ENCODE peak calls at places on chromosomes 1 and 21, in five cellular contexts. G, Y, E, T and I are unnamed samples.

GRCh38 chr1:17551755-17552234 is 12.3 kb downstream of the ARHGEF10L start:
- DNase-seq in G (no peak), Y (peak), E (no peak), T (no peak), I (no peak)

GRCh38 chr1:9239622-9240401 is 5.2 kb downstream of the H6PD start:
- DNase-seq in G (peak), Y (no peak), E (peak), T (no peak), I (no peak)

GRCh38 chr1:66270122-66270812 is 263.7 kb upstream of the SGIP1 start:
- DNase-seq in G (no peak), Y (no peak), E (no peak), T (no peak), I (no peak)

GRCh38 chr1:6141601-6142000 is 38.5 kb downstream of the CHD5 start:
- DNase-seq in G (no peak), Y (peak), E (peak), T (no peak), I (no peak)

GRCh38 chr1:34060331-34060730 is 104.7 kb downstream of the CSMD2 start:
- DNase-seq in G (no peak), Y (no peak), E (no peak), T (no peak), I (no peak)

GRCh38 chr1:243483084-243483845 is 227.4 kb downstream of the SDCCAG8 start:
- DNase-seq in G (no peak), Y (no peak), E (no peak), T (no peak), I (no peak)

GRCh38 chr21:37939251-37939650 is 23.0 kb upstream of the KCNJ6 start:
- DNase-seq in G (no peak), Y (no peak), E (no peak), T (no peak), I (no peak)

GRCh38 chr1:21042920-21043605 is 133.6 kb downstream of the EIF4G3 start:
- DNase-seq in G (no peak), Y (no peak), E (no peak), T (no peak), I (no peak)

GRCh38 chr1:193786996-193787546 is 600.7 kb upstream of the B3GALT2 start:
- DNase-seq in G (no peak), Y (no peak), E (no peak), T (no peak), I (no peak)

GRCh38 chr1:218705911-218706893 is 361.1 kb downstream of the TGFB2 start:
- DNase-seq in G (no peak), Y (no peak), E (no peak), T (no peak), I (no peak)

GRCh38 chr21:31753949-31754348 is 22.0 kb upstream of the SCAF4 start:
- DNase-seq in G (no peak), Y (no peak), E (no peak), T (no peak), I (no peak)

GRCh38 chr1:202160377-202160940 is at the start of gene PTPN7:
- DNase-seq in G (peak), Y (no peak), E (peak), T (no peak), I (no peak)

GRCh38 chr1:178532392-178532791 is 19.5 kb downstream of the TEX35 start:
- DNase-seq in G (peak), Y (peak), E (peak), T (peak), I (no peak)

GRCh38 chr1:59232209-59232608 is 64.7 kb upstream of the FGGY start:
- DNase-seq in G (no peak), Y (peak), E (no peak), T (no peak), I (peak)

GRCh38 chr21:30439975-30440374 is at the start of gene KRTAP15-1:
- DNase-seq in G (no peak), Y (no peak), E (no peak), T (no peak), I (no peak)

GRCh38 chr1:235930543-235930942 is 63.8 kb upstream of the LYST start:
- DNase-seq in G (no peak), Y (no peak), E (no peak), T (no peak), I (no peak)

GRCh38 chr1:11804666-11805453 is 904 bp downstream of the MTHFR start:
- DNase-seq in G (peak), Y (peak), E (peak), T (no peak), I (peak)

GRCh38 chr21:42734323-42734971 is 81.0 kb downstream of the PDE9A start:
- DNase-seq in G (no peak), Y (no peak), E (peak), T (no peak), I (no peak)

GRCh38 chr21:36504067-36505058 is 24.4 kb upstream of the CLDN14 start:
- DNase-seq in G (peak), Y (peak), E (peak), T (peak), I (peak)

GRCh38 chr1:247156787-247157232 is 15.0 kb downstream of the ZNF124 start:
- DNase-seq in G (no peak), Y (no peak), E (no peak), T (no peak), I (no peak)

GRCh38 chr21:42010507-42011493 is 640 bp upstream of the ZBTB21 start:
- DNase-seq in G (peak), Y (no peak), E (peak), T (peak), I (peak)

GRCh38 chr1:234265861-234266260 is 107.4 kb upstream of the COA6 start:
- DNase-seq in G (no peak), Y (peak), E (no peak), T (no peak), I (peak)

GRCh38 chr1:232110281-232111090 is 483.9 kb downstream of the DISC1 start:
- DNase-seq in G (no peak), Y (no peak), E (no peak), T (no peak), I (no peak)

GRCh38 chr1:228364068-228364705 is 42.4 kb downstream of the TRIM11 start:
- DNase-seq in G (no peak), Y (no peak), E (no peak), T (no peak), I (no peak)

GRCh38 chr1:87542697-87543096 is 214.0 kb downstream of the LMO4 start:
- DNase-seq in G (no peak), Y (no peak), E (no peak), T (no peak), I (no peak)

GRCh38 chr1:171985639-171986038 is 144.3 kb downstream of the DNM3 start:
- DNase-seq in G (no peak), Y (no peak), E (peak), T (peak), I (no peak)

GRCh38 chr1:246435421-246436041 is 71.5 kb downstream of the SMYD3 start:
- DNase-seq in G (no peak), Y (no peak), E (no peak), T (no peak), I (no peak)

GRCh38 chr1:14003552-14003951 is 303.6 kb downstream of the PRDM2 start:
- DNase-seq in G (no peak), Y (no peak), E (no peak), T (no peak), I (no peak)

GRCh38 chr1:101314244-101314643 is 77.4 kb downstream of the S1PR1 start:
- DNase-seq in G (no peak), Y (no peak), E (no peak), T (no peak), I (no peak)

GRCh38 chr1:112317140-112317539 is 78.9 kb upstream of the CTTNBP2NL start:
- DNase-seq in G (no peak), Y (no peak), E (no peak), T (no peak), I (no peak)

GRCh38 chr1:215617979-215618378 is 50.9 kb downstream of the KCTD3 start:
- DNase-seq in G (no peak), Y (no peak), E (no peak), T (no peak), I (no peak)

GRCh38 chr21:45072963-45073300 is 1.4 kb upstream of the ADARB1 start:
- DNase-seq in G (no peak), Y (no peak), E (no peak), T (no peak), I (no peak)

GRCh38 chr1:9849691-9850441 is 26.1 kb upstream of the CLSTN1 start:
- DNase-seq in G (no peak), Y (no peak), E (no peak), T (peak), I (no peak)

GRCh38 chr1:159749630-159750029 is 31.1 kb upstream of the DUSP23 start:
- DNase-seq in G (no peak), Y (no peak), E (no peak), T (no peak), I (no peak)

GRCh38 chr1:14265515-14265914 is 333.0 kb upstream of the KAZN start:
- DNase-seq in G (no peak), Y (no peak), E (no peak), T (no peak), I (no peak)